ENCODE peak calls at places on chromosomes 12 and 14, in four cellular contexts. One of them, this sample, is unnamed.

GRCh38 chr12:32545413-32545970 is 133.6 kb upstream of the DNM1L start:
- DNase-seq in upper lobe of right lung: no peak
- DNase-seq in DMS79 treated with DMSO at 0.1 percent for 48 hours: peak; percentile 5
- DNase-seq in stimulated activated CD4-positive, alpha-beta T cell treated with anti-CD3 and anti-CD28 coated beads, Interleukin-1b, Interleukin-23, amount 100 ng/mL, for 4 hours: no peak
- DNase-seq in this sample: no peak

GRCh38 chr12:18165422-18165871 is 75.5 kb upstream of the RERGL start:
- DNase-seq in upper lobe of right lung: no peak
- DNase-seq in DMS79 treated with DMSO at 0.1 percent for 48 hours: peak; percentile 96
- DNase-seq in stimulated activated CD4-positive, alpha-beta T cell treated with anti-CD3 and anti-CD28 coated beads, Interleukin-1b, Interleukin-23, amount 100 ng/mL, for 4 hours: no peak
- DNase-seq in this sample: peak; percentile 28

GRCh38 chr14:68549966-68550705 is 242.7 kb downstream of the ZFP36L1 start:
- DNase-seq in DMS79 treated with DMSO at 0.1 percent for 48 hours: no peak
- DNase-seq in stimulated activated CD4-positive, alpha-beta T cell treated with anti-CD3 and anti-CD28 coated beads, Interleukin-1b, Interleukin-23, amount 100 ng/mL, for 4 hours: no peak
- DNase-seq in upper lobe of right lung: no peak
- DNase-seq in this sample: no peak

GRCh38 chr12:111443086-111443485 is 37.4 kb downstream of the SH2B3 start:
- DNase-seq in stimulated activated CD4-positive, alpha-beta T cell treated with anti-CD3 and anti-CD28 coated beads, Interleukin-1b, Interleukin-23, amount 100 ng/mL, for 4 hours: no peak
- DNase-seq in upper lobe of right lung: no peak
- DNase-seq in DMS79 treated with DMSO at 0.1 percent for 48 hours: no peak
- DNase-seq in this sample: no peak

GRCh38 chr12:122646568-122647220 is 56.5 kb downstream of the HCAR2 start:
- DNase-seq in upper lobe of right lung: no peak
- DNase-seq in DMS79 treated with DMSO at 0.1 percent for 48 hours: no peak
- DNase-seq in stimulated activated CD4-positive, alpha-beta T cell treated with anti-CD3 and anti-CD28 coated beads, Interleukin-1b, Interleukin-23, amount 100 ng/mL, for 4 hours: peak; percentile 40
- DNase-seq in this sample: peak; percentile 76

GRCh38 chr14:68574906-68575305 is 218.0 kb downstream of the ZFP36L1 start:
- DNase-seq in upper lobe of right lung: no peak
- DNase-seq in stimulated activated CD4-positive, alpha-beta T cell treated with anti-CD3 and anti-CD28 coated beads, Interleukin-1b, Interleukin-23, amount 100 ng/mL, for 4 hours: no peak
- DNase-seq in DMS79 treated with DMSO at 0.1 percent for 48 hours: peak; percentile 82
- DNase-seq in this sample: no peak

GRCh38 chr12:92739099-92739498 is 36.3 kb downstream of the PLEKHG7 start:
- DNase-seq in DMS79 treated with DMSO at 0.1 percent for 48 hours: no peak
- DNase-seq in stimulated activated CD4-positive, alpha-beta T cell treated with anti-CD3 and anti-CD28 coated beads, Interleukin-1b, Interleukin-23, amount 100 ng/mL, for 4 hours: no peak
- DNase-seq in upper lobe of right lung: no peak
- DNase-seq in this sample: no peak

GRCh38 chr12:31362759-31363415 is 36.9 kb upstream of the SINHCAF start:
- DNase-seq in stimulated activated CD4-positive, alpha-beta T cell treated with anti-CD3 and anti-CD28 coated beads, Interleukin-1b, Interleukin-23, amount 100 ng/mL, for 4 hours: no peak
- DNase-seq in upper lobe of right lung: no peak
- DNase-seq in DMS79 treated with DMSO at 0.1 percent for 48 hours: peak; percentile 94
- DNase-seq in this sample: peak; percentile 48

GRCh38 chr14:50038398-50039119 is 77.8 kb downstream of the VCPKMT start:
- DNase-seq in stimulated activated CD4-positive, alpha-beta T cell treated with anti-CD3 and anti-CD28 coated beads, Interleukin-1b, Interleukin-23, amount 100 ng/mL, for 4 hours: no peak
- DNase-seq in upper lobe of right lung: no peak
- DNase-seq in DMS79 treated with DMSO at 0.1 percent for 48 hours: no peak
- DNase-seq in this sample: peak; percentile 84

GRCh38 chr14:100362311-100362927 is 39.3 kb downstream of the SLC25A47 start:
- DNase-seq in upper lobe of right lung: no peak
- DNase-seq in stimulated activated CD4-positive, alpha-beta T cell treated with anti-CD3 and anti-CD28 coated beads, Interleukin-1b, Interleukin-23, amount 100 ng/mL, for 4 hours: no peak
- DNase-seq in DMS79 treated with DMSO at 0.1 percent for 48 hours: no peak
- DNase-seq in this sample: no peak

GRCh38 chr12:78787576-78787975 is 77.0 kb upstream of the SYT1 start:
- DNase-seq in stimulated activated CD4-positive, alpha-beta T cell treated with anti-CD3 and anti-CD28 coated beads, Interleukin-1b, Interleukin-23, amount 100 ng/mL, for 4 hours: no peak
- DNase-seq in DMS79 treated with DMSO at 0.1 percent for 48 hours: no peak
- DNase-seq in upper lobe of right lung: no peak
- DNase-seq in this sample: no peak

GRCh38 chr12:91926810-91927209 is 218.8 kb downstream of the BTG1 start:
- DNase-seq in DMS79 treated with DMSO at 0.1 percent for 48 hours: peak; percentile 11
- DNase-seq in upper lobe of right lung: no peak
- DNase-seq in stimulated activated CD4-positive, alpha-beta T cell treated with anti-CD3 and anti-CD28 coated beads, Interleukin-1b, Interleukin-23, amount 100 ng/mL, for 4 hours: no peak
- DNase-seq in this sample: no peak

GRCh38 chr12:42326466-42327226 is 679 bp downstream of the PPHLN1 start:
- DNase-seq in stimulated activated CD4-positive, alpha-beta T cell treated with anti-CD3 and anti-CD28 coated beads, Interleukin-1b, Interleukin-23, amount 100 ng/mL, for 4 hours: no peak
- DNase-seq in DMS79 treated with DMSO at 0.1 percent for 48 hours: peak; percentile 41
- DNase-seq in upper lobe of right lung: no peak
- DNase-seq in this sample: no peak

This sample was measured in GM13977.